ENCODE peak calls at places on chromosomes 3 and 15, in seven cellular contexts. F is GM12878, P is A549, C is IMR-90, Y is WTC11, X is K562, I is HepG2. B is an unnamed sample.
A peak's percentile ranks its signal among the peaks of the same experiment; 100 is the strongest.

GRCh38 chr3:66233033-66233432 is 12.2 kb downstream of the SLC25A26 start:
- DNase-seq in P (no peak), X (no peak), Y (no peak), I (no peak), F (no peak), C (no peak), B (peak; percentile 39)

GRCh38 chr15:93983501-93983900 is 247.9 kb upstream of the MCTP2 start:
- DNase-seq in Y (no peak), X (no peak), F (no peak), P (no peak), I (no peak), C (no peak), B (no peak)

GRCh38 chr3:65018801-65019200 is 331.0 kb upstream of the ADAMTS9 start:
- DNase-seq in Y (no peak), X (peak; percentile 30), P (no peak), I (no peak), F (no peak), C (no peak), B (no peak)

GRCh38 chr3:129439817-129440647 is at the start of the genes IFT122 and MBD4:
- DNase-seq in F (peak; percentile 99), P (peak; percentile 98), Y (peak; percentile 98), C (peak; percentile 100), X (peak; percentile 98), I (peak; percentile 97), B (peak; percentile 97)

GRCh38 chr3:114221165-114221880 is 16.1 kb downstream of the ZNF80 start:
- DNase-seq in C (no peak), Y (no peak), P (no peak), I (no peak), F (no peak), X (peak; percentile 4), B (no peak)

GRCh38 chr15:39400002-39400401 is 180.9 kb upstream of the THBS1 start:
- DNase-seq in P (no peak), F (no peak), Y (no peak), I (no peak), C (no peak), X (no peak), B (no peak)

GRCh38 chr15:74210729-74211128 is 8.1 kb upstream of the STRA6 start:
- DNase-seq in P (no peak), Y (no peak), F (no peak), I (no peak), X (no peak), C (no peak), B (no peak)

GRCh38 chr15:59174846-59175831 is 31.5 kb upstream of the LDHAL6B start:
- DNase-seq in X (peak; percentile 62), F (no peak), Y (peak; percentile 65), C (peak; percentile 87), I (peak; percentile 47), P (peak; percentile 87), B (peak; percentile 64)

GRCh38 chr3:194265505-194265892 is 85.6 kb downstream of the CPN2 start:
- DNase-seq in C (peak; percentile 93), I (no peak), P (no peak), X (no peak), F (no peak), Y (no peak), B (peak; percentile 83)

GRCh38 chr3:149476135-149476684 is 1.7 kb downstream of the TM4SF4 start:
- DNase-seq in C (no peak), I (no peak), Y (no peak), P (no peak), X (no peak), F (no peak), B (no peak)

GRCh38 chr3:10515884-10516495 is 10.6 kb upstream of the ATP2B2 start:
- DNase-seq in C (no peak), F (no peak), X (peak; percentile 27), Y (no peak), I (peak; percentile 28), P (no peak), B (no peak)

GRCh38 chr3:98777286-98777685 is 14.1 kb downstream of the ST3GAL6 start:
- DNase-seq in X (no peak), P (no peak), F (no peak), Y (no peak), I (peak; percentile 93), C (no peak), B (no peak)

GRCh38 chr15:99845009-99845408 is 111.8 kb upstream of the LYSMD4 start:
- DNase-seq in F (no peak), Y (no peak), P (no peak), C (peak; percentile 1), I (no peak), X (no peak), B (no peak)

GRCh38 chr3:133717424-133717823 is 28.8 kb upstream of the TF start:
- DNase-seq in P (no peak), I (peak; percentile 75), Y (no peak), F (no peak), X (no peak), C (no peak), B (no peak)

GRCh38 chr3:89851974-89852621 is 744.7 kb downstream of the EPHA3 start:
- DNase-seq in Y (peak; percentile 86), X (no peak), P (peak; percentile 1), F (no peak), C (peak; percentile 14), I (peak; percentile 36), B (peak; percentile 22)

GRCh38 chr3:25910997-25911396 is 121.1 kb downstream of the OXSM start:
- DNase-seq in Y (peak; percentile 69), F (no peak), C (peak; percentile 48), X (peak; percentile 66), P (peak; percentile 52), I (peak; percentile 12), B (no peak)

GRCh38 chr3:59660852-59661624 is 611.2 kb upstream of the CFAP20DC start:
- DNase-seq in X (no peak), F (no peak), I (no peak), P (peak; percentile 19), Y (no peak), C (peak; percentile 8), B (no peak)

GRCh38 chr3:98695816-98696215 is 67.3 kb upstream of the ST3GAL6 start:
- DNase-seq in Y (no peak), I (no peak), C (peak; percentile 32), P (no peak), X (no peak), F (no peak), B (no peak)

GRCh38 chr3:54099381-54099780 is 23.0 kb upstream of the CACNA2D3 start:
- DNase-seq in I (no peak), C (no peak), P (no peak), F (no peak), Y (no peak), X (no peak), B (no peak)

GRCh38 chr3:160133757-160134156 is 91.5 kb upstream of the C3orf80 start:
- DNase-seq in X (peak; percentile 29), Y (peak; percentile 37), I (peak; percentile 25), P (peak; percentile 66), F (no peak), C (no peak), B (no peak)

GRCh38 chr3:116971531-116971930 is 262.0 kb downstream of the TUSC7 start:
- DNase-seq in P (no peak), F (no peak), C (no peak), I (no peak), Y (no peak), X (no peak), B (peak; percentile 39)

DNA sequence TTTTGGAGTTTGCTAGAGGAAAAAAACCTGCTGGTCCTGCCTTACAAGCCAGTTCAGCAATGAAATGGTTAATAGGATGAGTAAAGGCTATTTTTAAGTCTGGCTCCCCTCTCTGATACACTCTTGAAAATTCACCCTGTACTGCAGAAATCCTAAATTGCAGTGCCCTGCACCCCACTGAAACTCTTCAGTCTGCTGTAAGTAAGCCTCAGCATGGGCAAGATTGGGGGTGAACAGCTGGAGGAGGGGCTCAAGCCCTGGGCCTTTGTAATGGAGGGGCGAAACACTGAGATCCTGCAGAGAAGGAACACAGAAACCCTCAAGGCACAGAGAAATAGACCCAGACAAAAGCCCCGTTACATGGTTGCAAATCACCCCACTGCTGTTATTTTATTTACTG is 44.9 kb downstream of the SOX2 start:
- DNase-seq in X (no peak), Y (peak; percentile 53), F (no peak), C (no peak), I (no peak), P (no peak), B (no peak)
- TF ChIP-seq USF2 in X (no peak), Y (no peak), F (no peak), C (no peak), I (no peak), P (no peak), B (no peak)

GRCh38 chr3:88019024-88019423 is 39.8 kb downstream of the CGGBP1 start:
- DNase-seq in Y (no peak), C (no peak), P (no peak), X (no peak), I (no peak), F (no peak), B (no peak)
- TF ChIP-seq USF2 in Y (no peak), C (no peak), P (no peak), X (no peak), I (no peak), F (no peak), B (no peak)

GRCh38 chr3:39051649-39052557 is at the start of the genes SCN11A and WDR48:
- DNase-seq in C (peak; percentile 88), I (peak; percentile 92), Y (peak; percentile 93), P (peak; percentile 92), X (peak; percentile 98), F (peak; percentile 68), B (peak; percentile 92)

GRCh38 chr3:39052613-39053012 is 797 bp downstream of the WDR48 start:
- DNase-seq in C (no peak), X (peak; percentile 23), I (no peak), P (no peak), Y (no peak), F (no peak), B (peak; percentile 9)

DNA sequence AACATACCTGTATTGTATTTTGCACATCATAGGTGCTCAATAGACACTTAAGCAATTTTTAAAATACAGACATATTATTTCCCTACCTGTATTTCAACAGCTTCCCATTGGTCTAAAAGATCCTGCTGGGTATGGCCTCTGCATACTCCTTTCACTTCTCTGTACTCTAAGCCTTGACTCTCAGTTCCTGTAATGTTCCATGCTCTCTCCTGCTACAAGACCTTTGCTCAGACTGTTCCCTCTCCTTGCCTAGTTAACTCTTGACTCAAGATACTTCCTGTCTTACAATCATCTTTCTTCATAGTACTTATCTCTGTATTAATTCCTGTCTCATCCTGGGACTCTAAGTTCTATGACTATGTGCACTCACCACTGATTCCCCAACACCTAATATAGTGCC is 1.7 kb downstream of the SCN11A start:
- DNase-seq in F (no peak), P (no peak), Y (no peak), I (no peak), X (no peak), C (no peak), B (no peak)
- TF ChIP-seq USF2 in F (no peak), P (no peak), Y (no peak), I (no peak), X (no peak), C (no peak), B (no peak)

GRCh38 chr15:70426065-70426821 is 328.5 kb upstream of the TLE3 start:
- DNase-seq in P (no peak), F (no peak), Y (no peak), C (peak; percentile 40), X (no peak), I (no peak), B (no peak)

GRCh38 chr15:70427120-70427519 is 329.4 kb upstream of the TLE3 start:
- DNase-seq in P (peak; percentile 19), X (no peak), C (no peak), F (no peak), I (no peak), Y (no peak), B (no peak)

GRCh38 chr15:70423267-70423666 is 325.6 kb upstream of the TLE3 start:
- DNase-seq in X (no peak), F (no peak), I (no peak), Y (no peak), C (no peak), P (no peak), B (no peak)

GRCh38 chr15:70422342-70422741 is 324.6 kb upstream of the TLE3 start:
- DNase-seq in X (no peak), Y (no peak), C (no peak), I (no peak), P (no peak), F (no peak), B (no peak)

GRCh38 chr15:70424937-70425411 is 327.3 kb upstream of the TLE3 start:
- DNase-seq in P (no peak), X (no peak), Y (no peak), I (no peak), F (no peak), C (no peak), B (no peak)
- TF ChIP-seq USF2 in P (no peak), X (peak; percentile 9), Y (no peak), I (no peak), F (no peak), C (no peak), B (no peak)